ENCODE peak calls at places on chromosomes 16 and 17, in four cellular contexts. S, V, C and K are unnamed samples.

GRCh38 chr17:17376362-17376761 is 73.2 kb downstream of the NT5M start:
- DNase-seq in S (no peak), V (no peak), C (no peak), K (no peak)

GRCh38 chr17:44376124-44376523 is 12.5 kb upstream of the FAM171A2 start:
- DNase-seq in C (no peak), S (peak), V (peak), K (no peak)

GRCh38 chr16:85062303-85062702 is 34.7 kb downstream of the KIAA0513 start:
- DNase-seq in V (no peak), C (no peak), S (no peak), K (no peak)

GRCh38 chr16:1428511-1428910 is 2.4 kb upstream of the PERCC1 start:
- DNase-seq in V (peak), S (peak), C (no peak), K (no peak)

GRCh38 chr16:25014500-25015147 is 545 bp downstream of the ARHGAP17 start:
- DNase-seq in V (no peak), S (peak), C (no peak), K (peak)

GRCh38 chr17:77737442-77738265 is 220.8 kb upstream of the TNRC6C start:
- DNase-seq in V (no peak), S (no peak), C (no peak), K (no peak)

GRCh38 chr17:79872762-79873161 is 33.5 kb upstream of the CBX4 start:
- DNase-seq in S (no peak), C (no peak), V (no peak), K (no peak)

GRCh38 chr17:59124665-59125064 is 18.0 kb upstream of the TRIM37 start:
- DNase-seq in S (no peak), C (peak), V (no peak), K (no peak)

GRCh38 chr16:27777527-27777926 is 227.6 kb downstream of the KATNIP start:
- DNase-seq in C (no peak), V (no peak), S (no peak), K (no peak)

GRCh38 chr16:49620158-49620867 is 235.6 kb downstream of the ZNF423 start:
- DNase-seq in S (peak), C (no peak), V (no peak), K (no peak)

GRCh38 chr17:17606416-17607000 is 15.0 kb upstream of the PEMT start:
- DNase-seq in S (peak), C (no peak), V (no peak), K (no peak)

GRCh38 chr16:49608095-49608494 is 234.5 kb downstream of the C16orf78 start:
- DNase-seq in V (no peak), S (no peak), C (no peak), K (no peak)

GRCh38 chr17:66450008-66450856 is 147.8 kb downstream of the PRKCA start:
- DNase-seq in S (no peak), V (no peak), C (no peak), K (no peak)

GRCh38 chr16:57500578-57501111 is 14.4 kb upstream of the DOK4 start:
- DNase-seq in S (peak), V (no peak), C (no peak), K (no peak)

GRCh38 chr17:17745476-17746455 is 64.5 kb downstream of the RAI1 start:
- DNase-seq in S (no peak), C (no peak), V (no peak), K (no peak)

GRCh38 chr16:78200623-78201096 is 101.2 kb downstream of the WWOX start:
- DNase-seq in C (no peak), S (no peak), V (no peak), K (no peak)

GRCh38 chr16:14409563-14409962 is 220.5 kb downstream of the PARN start:
- DNase-seq in V (no peak), C (no peak), S (no peak), K (no peak)

DNA sequence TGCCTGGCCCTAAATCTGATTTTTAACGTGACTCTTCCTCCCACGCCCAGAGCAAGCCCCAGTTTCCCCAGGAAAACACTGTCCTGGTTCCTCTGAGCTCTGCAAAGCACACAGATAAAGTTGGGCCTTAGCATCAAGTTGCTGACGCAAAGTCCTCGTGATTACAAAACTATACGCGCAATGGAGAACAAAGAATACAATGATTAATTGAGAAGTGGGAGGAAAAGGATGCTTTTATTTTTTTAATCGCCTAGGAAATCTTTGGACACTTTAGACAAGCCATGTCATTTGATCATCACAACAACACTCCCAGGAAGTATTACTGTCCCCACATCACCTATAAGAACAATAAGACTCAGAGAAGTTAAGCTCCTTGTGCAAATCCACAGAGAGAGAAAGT is 30.5 kb upstream of the CES5A start:
- DNase-seq in S (no peak), V (no peak), C (no peak), K (no peak)
- TF ChIP-seq SPI1 in S (no peak), V (no peak), C (no peak), K (no peak)

GRCh38 chr16:54194008-54194731 is 92.4 kb downstream of the IRX3 start:
- DNase-seq in S (no peak), V (no peak), C (no peak), K (no peak)
- TF ChIP-seq SPI1 in S (no peak), V (no peak), C (no peak), K (no peak)

GRCh38 chr16:89386337-89386736 is 104.0 kb downstream of the ANKRD11 start:
- DNase-seq in C (no peak), V (no peak), S (no peak), K (no peak)

GRCh38 chr16:89383095-89384003 is 107.0 kb downstream of the ANKRD11 start:
- DNase-seq in C (no peak), V (peak), S (peak), K (no peak)

GRCh38 chr16:89384282-89384681 is 106.1 kb downstream of the ANKRD11 start:
- DNase-seq in V (no peak), C (no peak), S (no peak), K (no peak)

GRCh38 chr16:89386786-89387185 is 103.6 kb downstream of the ANKRD11 start:
- DNase-seq in V (no peak), S (no peak), C (no peak), K (no peak)

DNA sequence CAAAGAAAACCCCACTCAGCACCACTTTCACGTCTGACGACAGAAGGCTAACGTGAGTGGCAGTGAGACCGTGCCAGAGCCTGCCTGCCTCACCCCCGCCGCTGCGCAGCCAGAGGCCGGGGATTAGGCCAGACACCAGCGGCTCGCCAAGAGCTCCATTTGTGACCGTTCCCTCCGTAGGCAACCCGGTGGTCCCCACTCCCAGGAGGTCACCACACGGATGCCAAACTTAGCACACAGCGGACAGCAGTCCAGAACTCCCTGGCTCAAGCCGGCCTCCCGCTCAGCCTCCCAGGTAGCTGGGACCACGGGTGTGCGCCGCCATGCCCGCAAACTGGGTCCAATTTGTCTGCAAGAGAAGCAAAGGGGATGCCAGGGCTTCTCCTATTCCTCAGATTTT is 104.6 kb downstream of the ANKRD11 start:
- DNase-seq in S (no peak), V (no peak), C (no peak), K (no peak)
- TF ChIP-seq SPI1 in S (no peak), V (no peak), C (no peak), K (no peak)

DNA sequence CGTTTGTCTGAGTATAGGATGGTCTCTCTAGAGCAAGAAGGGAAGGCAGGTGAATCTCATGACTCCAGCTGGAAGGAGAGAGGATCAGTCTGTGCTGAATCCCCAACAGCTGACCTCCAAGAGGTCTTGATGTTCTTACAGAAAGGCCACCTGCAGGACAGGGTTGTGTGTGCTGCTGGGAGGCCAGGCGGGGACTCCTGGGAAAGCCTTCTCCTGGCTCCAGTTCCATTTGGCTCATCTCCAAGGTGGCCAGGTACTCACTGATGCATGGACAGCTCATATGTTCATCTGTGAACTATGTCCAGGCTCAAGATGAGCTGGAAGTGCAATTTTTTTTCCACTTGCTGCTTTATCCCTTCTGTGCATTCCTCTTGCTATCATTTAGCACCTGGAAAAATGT is 730.2 kb upstream of the RBFOX1 start:
- DNase-seq in V (no peak), S (no peak), C (no peak), K (no peak)
- TF ChIP-seq SPI1 in V (no peak), S (no peak), C (no peak), K (no peak)

GRCh38 chr16:75250089-75250808 is 1.2 kb downstream of the BCAR1 start:
- DNase-seq in C (no peak), S (no peak), V (no peak), K (no peak)
- TF ChIP-seq SPI1 in C (no peak), S (no peak), V (no peak), K (no peak)

GRCh38 chr16:71855937-71856662 is 10.3 kb downstream of the ATXN1L start:
- DNase-seq in S (no peak), C (no peak), V (no peak), K (no peak)
- TF ChIP-seq SPI1 in S (no peak), C (no peak), V (no peak), K (no peak)

GRCh38 chr17:30550512-30551273 is 73.5 kb downstream of the GOSR1 start:
- DNase-seq in S (peak), V (peak), C (peak), K (peak)

GRCh38 chr17:30547778-30548177 is 70.6 kb downstream of the GOSR1 start:
- DNase-seq in S (no peak), C (no peak), V (no peak), K (no peak)

GRCh38 chr17:30545024-30545423 is 67.8 kb downstream of the GOSR1 start:
- DNase-seq in V (no peak), S (no peak), C (no peak), K (peak)

GRCh38 chr17:30549864-30550511 is 72.8 kb downstream of the GOSR1 start:
- DNase-seq in C (no peak), V (no peak), S (no peak), K (no peak)

DNA sequence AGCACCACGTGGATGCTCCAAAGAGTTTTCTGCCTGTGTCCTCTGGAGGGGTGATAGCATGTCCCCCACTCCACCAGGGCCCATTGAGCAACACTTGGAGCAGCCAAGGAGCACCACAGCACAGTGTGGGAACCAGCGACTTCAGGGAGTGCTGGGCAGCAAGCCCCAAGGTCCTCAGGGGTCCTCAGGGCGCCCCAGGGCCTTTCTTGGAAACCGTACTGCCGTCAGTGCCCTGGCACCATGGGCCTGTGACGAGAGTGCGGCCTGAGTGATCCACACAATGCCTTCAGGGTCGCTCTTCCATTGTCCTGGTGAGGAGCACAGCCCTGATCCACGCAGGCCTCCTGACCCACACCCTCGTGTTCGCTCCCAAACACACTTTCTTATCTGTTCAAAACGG is 71.0 kb downstream of the GOSR1 start:
- DNase-seq in S (no peak), V (no peak), C (no peak), K (no peak)
- TF ChIP-seq SPI1 in S (no peak), V (no peak), C (no peak), K (no peak)

GRCh38 chr17:46783031-46783593 is 35.4 kb downstream of the WNT3 start:
- DNase-seq in S (no peak), V (no peak), C (no peak), K (no peak)
- TF ChIP-seq SPI1 in S (no peak), V (no peak), C (no peak), K (no peak)

GRCh38 chr16:4313563-4314531 is 2.0 kb upstream of the GLIS2 start:
- DNase-seq in V (no peak), C (no peak), S (peak), K (no peak)
- TF ChIP-seq SPI1 in V (no peak), C (no peak), S (no peak), K (no peak)